ENCODE peak calls at places on chromosome X, in four cellular contexts. F, A, X and Y are unnamed samples.

GRCh38 chrX:24081661-24082154 is 27.0 kb downstream of the EIF2S3 start:
- DNase-seq in F (no peak), A (no peak), X (peak), Y (peak)

GRCh38 chrX:124256209-124256608 is 76.3 kb upstream of the TEX13D start:
- DNase-seq in F (no peak), A (no peak), X (no peak), Y (no peak)

GRCh38 chrX:138294951-138295350 is 416.6 kb downstream of the FGF13 start:
- DNase-seq in F (no peak), A (no peak), X (no peak), Y (no peak)

GRCh38 chrX:50448565-50448964 is 22.1 kb downstream of the DGKK start:
- DNase-seq in F (no peak), A (peak), X (peak), Y (peak)

GRCh38 chrX:80266979-80267378 is 153.3 kb upstream of the TENT5D start:
- DNase-seq in F (no peak), A (no peak), X (no peak), Y (no peak)

GRCh38 chrX:1249101-1249887 is 19.3 kb upstream of the CSF2RA start:
- DNase-seq in F (peak), A (no peak), X (peak), Y (peak)

GRCh38 chrX:65407157-65407626 is 127.4 kb downstream of the LAS1L start:
- DNase-seq in F (no peak), A (no peak), X (no peak), Y (peak)

GRCh38 chrX:30781711-30782444 is 107.2 kb downstream of the TAB3 start:
- DNase-seq in F (no peak), A (no peak), X (no peak), Y (no peak)

DNA sequence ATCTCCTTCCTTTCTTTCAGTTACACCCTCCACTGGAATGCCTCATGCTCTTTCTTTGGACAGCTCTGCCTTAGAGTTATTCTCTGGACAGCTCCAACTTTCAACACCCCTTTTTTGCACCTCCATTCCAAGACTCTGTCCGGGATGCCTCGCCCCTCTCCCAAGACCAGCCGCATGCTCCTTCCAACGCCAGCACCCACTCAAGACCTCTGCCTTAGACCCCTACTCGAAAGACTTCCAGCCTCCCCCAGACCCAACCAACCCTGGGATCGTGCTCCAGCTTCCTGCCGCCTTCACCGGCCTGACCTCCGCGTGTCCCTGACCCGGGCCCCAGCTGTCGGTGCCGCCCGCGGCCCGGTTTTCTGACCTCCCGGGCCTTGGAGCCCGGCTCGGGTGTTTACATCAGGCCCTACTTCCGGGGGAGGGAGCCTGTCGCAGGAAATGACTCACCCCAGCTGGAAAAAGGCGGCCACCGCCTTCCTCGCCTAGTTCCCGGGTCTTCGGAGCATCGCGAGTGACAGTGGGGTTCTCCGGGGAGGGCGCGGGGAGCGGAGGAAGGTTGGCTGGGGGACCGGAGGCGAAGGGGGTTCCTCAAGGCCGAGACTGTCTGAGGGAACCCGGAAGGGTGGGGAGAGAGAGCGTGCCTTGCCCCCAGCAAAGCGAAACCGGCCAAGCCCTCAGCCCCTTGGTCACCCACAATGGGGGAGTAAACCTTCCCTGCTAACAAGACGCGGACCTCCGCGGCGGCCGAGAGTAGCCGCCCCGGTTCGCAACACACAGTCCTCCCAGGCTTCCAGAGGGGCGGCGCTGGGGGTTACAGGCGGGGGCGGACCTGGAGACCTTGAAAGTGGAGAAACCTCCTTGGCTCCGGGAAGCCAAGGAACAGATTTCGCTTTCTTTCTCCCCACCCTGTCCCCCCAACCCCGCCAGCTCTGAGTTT is at the start of gene WDR45:
- DNase-seq in F (peak), A (peak), X (peak), Y (peak)
- TF ChIP-seq REST in F (no peak), A (peak), X (no peak), Y (no peak)

DNA sequence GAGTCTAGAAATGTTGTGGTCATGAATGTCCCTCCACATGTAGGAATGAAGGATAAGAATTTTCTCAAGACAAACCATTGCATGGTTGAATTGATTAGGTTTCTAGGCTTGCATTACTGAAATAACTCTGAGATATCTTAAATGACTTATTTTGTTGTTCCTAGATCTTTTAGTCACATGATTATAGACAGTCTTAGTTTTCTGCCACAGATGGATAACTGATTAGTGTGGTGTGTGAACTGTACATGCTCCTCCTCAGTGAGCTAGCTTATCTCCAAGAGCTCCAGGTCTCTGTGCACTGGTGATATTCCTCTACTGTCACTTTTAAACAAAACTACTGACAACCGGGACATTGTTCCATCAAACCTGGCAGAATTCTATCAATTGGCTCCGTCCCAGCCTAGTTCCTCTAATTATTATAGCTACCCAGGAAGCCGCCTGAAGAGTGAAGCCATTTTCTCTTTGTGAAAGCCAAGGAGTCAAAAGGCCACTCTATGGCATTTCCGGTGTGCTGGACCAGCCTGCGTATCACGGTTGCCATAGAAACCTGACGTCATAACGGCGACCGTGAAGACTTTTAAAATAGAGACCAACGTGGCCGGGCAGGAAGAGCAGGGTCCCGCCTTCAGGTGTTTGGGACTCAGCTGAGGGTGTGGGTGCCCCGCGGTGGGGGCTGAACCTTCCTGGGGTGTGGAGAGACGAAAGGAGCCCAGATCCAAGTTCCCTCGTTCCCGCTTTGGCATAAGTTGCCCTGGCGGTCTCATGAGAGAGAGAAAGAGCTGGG is 28.1 kb downstream of the BEX3 start:
- DNase-seq in F (peak), A (peak), X (peak), Y (peak)
- TF ChIP-seq CREB1 in F (peak), A (peak), X (peak), Y (peak)

GRCh38 chrX:56563231-56564116 is at the start of gene UBQLN2:
- DNase-seq in F (no peak), A (peak), X (peak), Y (peak)
- TF ChIP-seq REST in F (no peak), A (no peak), X (no peak), Y (no peak)

GRCh38 chrX:67789536-67789935 is 245.7 kb downstream of the AR start:
- DNase-seq in F (no peak), A (no peak), X (no peak), Y (no peak)

GRCh38 chrX:67784712-67785111 is 240.9 kb downstream of the AR start:
- DNase-seq in F (no peak), A (no peak), X (no peak), Y (no peak)

GRCh38 chrX:67787196-67787595 is 243.4 kb downstream of the AR start:
- DNase-seq in F (no peak), A (no peak), X (no peak), Y (no peak)
- TF ChIP-seq CREB1 in F (no peak), A (no peak), X (no peak), Y (no peak)

GRCh38 chrX:130032552-130032951 is 50.1 kb downstream of the BCORL1 start:
- DNase-seq in F (no peak), A (no peak), X (no peak), Y (no peak)
- TF ChIP-seq REST in F (no peak), A (no peak), X (no peak), Y (no peak)

GRCh38 chrX:81564851-81565250 is 362.9 kb downstream of the SH3BGRL start:
- DNase-seq in F (no peak), A (no peak), X (no peak), Y (peak)
- TF ChIP-seq CREB1 in F (no peak), A (no peak), X (no peak), Y (no peak)

DNA sequence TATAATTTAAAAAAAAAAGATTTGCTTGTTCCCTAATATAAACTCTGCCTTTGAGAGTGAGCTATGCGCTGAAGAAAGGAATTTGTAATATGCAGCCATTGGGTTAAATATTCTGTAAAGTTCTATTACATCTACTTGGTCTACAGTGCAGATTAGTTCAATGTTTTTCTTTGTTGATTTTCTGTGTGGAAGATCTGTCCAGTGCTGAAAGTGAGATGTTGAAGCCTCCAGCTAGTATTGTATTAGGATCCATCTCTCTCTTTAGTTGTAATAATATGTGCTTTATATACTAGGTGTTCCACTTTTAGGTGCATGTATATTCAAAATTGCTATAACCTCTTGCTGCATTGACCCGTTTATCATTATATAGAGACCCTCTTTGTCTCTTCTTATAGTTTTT is 49.8 kb downstream of the MAGEE1 start:
- DNase-seq in F (no peak), A (no peak), X (no peak), Y (no peak)
- TF ChIP-seq REST in F (peak), A (no peak), X (peak), Y (peak)

GRCh38 chrX:129534816-129535578 is 5.1 kb upstream of the OCRL start:
- DNase-seq in F (no peak), A (no peak), X (no peak), Y (no peak)
- TF ChIP-seq CREB1 in F (no peak), A (no peak), X (no peak), Y (no peak)

GRCh38 chrX:19343462-19344206 is at the start of gene PDHA1:
- DNase-seq in F (peak), A (peak), X (peak), Y (peak)
- TF ChIP-seq REST in F (no peak), A (no peak), X (no peak), Y (no peak)

DNA sequence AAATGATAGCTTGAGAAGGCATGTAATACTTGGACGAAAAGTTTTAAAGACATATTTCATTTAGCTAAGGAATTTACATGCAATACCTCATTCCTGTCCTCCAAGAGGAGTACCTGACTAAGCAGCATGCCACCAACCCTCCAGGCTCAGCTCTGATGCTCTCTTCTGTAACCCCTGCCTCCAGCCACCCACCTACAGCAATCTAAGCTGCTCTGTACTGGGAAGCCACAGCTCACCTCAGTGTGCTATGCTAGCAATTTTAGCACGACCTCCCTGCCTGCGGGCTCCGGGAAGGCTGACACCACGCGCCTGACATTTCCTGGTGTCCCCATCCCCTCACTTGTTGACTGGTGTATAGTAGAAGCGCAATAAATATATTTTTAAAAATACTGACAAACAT is 23.2 kb upstream of the GPM6B start:
- DNase-seq in F (no peak), A (no peak), X (no peak), Y (no peak)
- TF ChIP-seq CREB1 in F (no peak), A (no peak), X (no peak), Y (no peak)